ENCODE peak calls at places on chromosomes 11 and 22, in nine cellular contexts. One of them, this sample, is unnamed.

GRCh38 chr11:2089536-2090165 is 49.5 kb downstream of the IGF2 start:
- DNase-seq in NCI-H2171 treated with DMSO at 0.1 percent for 48 hours: peak
- DNase-seq in neural crest cell: no peak
- DNase-seq in T-helper 17 cell: no peak
- DNase-seq in Daoy: peak
- DNase-seq in stomach: peak
- DNase-seq in neural progenitor cell: peak
- DNase-seq in progenitor cell of endocrine pancreas: no peak
- DNase-seq in RPMI8226: peak
- DNase-seq in this sample: no peak

GRCh38 chr22:24601217-24602104 is 1.5 kb upstream of the GGT1 start:
- DNase-seq in NCI-H2171 treated with DMSO at 0.1 percent for 48 hours: no peak
- DNase-seq in neural crest cell: no peak
- DNase-seq in T-helper 17 cell: no peak
- DNase-seq in Daoy: peak
- DNase-seq in stomach: peak
- DNase-seq in neural progenitor cell: no peak
- DNase-seq in progenitor cell of endocrine pancreas: no peak
- DNase-seq in RPMI8226: peak
- DNase-seq in this sample: no peak

GRCh38 chr22:27886843-27887151 is 32.3 kb downstream of the PITPNB start:
- DNase-seq in NCI-H2171 treated with DMSO at 0.1 percent for 48 hours: no peak
- DNase-seq in neural crest cell: no peak
- DNase-seq in T-helper 17 cell: no peak
- DNase-seq in Daoy: no peak
- DNase-seq in stomach: no peak
- DNase-seq in neural progenitor cell: no peak
- DNase-seq in progenitor cell of endocrine pancreas: no peak
- DNase-seq in RPMI8226: no peak
- DNase-seq in this sample: no peak

GRCh38 chr11:77851513-77851912 is 30.6 kb downstream of the AAMDC start:
- DNase-seq in NCI-H2171 treated with DMSO at 0.1 percent for 48 hours: no peak
- DNase-seq in neural crest cell: no peak
- DNase-seq in T-helper 17 cell: no peak
- DNase-seq in Daoy: no peak
- DNase-seq in stomach: no peak
- DNase-seq in neural progenitor cell: no peak
- DNase-seq in progenitor cell of endocrine pancreas: no peak
- DNase-seq in RPMI8226: no peak
- DNase-seq in this sample: no peak

GRCh38 chr11:107858217-107859070 is at the start of gene SLC35F2:
- DNase-seq in NCI-H2171 treated with DMSO at 0.1 percent for 48 hours: peak
- DNase-seq in neural crest cell: peak
- DNase-seq in T-helper 17 cell: peak
- DNase-seq in Daoy: peak
- DNase-seq in stomach: peak
- DNase-seq in neural progenitor cell: peak
- DNase-seq in progenitor cell of endocrine pancreas: peak
- DNase-seq in RPMI8226: peak
- DNase-seq in this sample: peak

GRCh38 chr11:61023086-61024035 is 51.9 kb downstream of the CD6 start:
- DNase-seq in NCI-H2171 treated with DMSO at 0.1 percent for 48 hours: peak
- DNase-seq in neural crest cell: no peak
- DNase-seq in T-helper 17 cell: no peak
- DNase-seq in Daoy: no peak
- DNase-seq in stomach: peak
- DNase-seq in neural progenitor cell: no peak
- DNase-seq in progenitor cell of endocrine pancreas: no peak
- DNase-seq in RPMI8226: peak
- DNase-seq in this sample: no peak

GRCh38 chr11:60972182-60973030 is 926 bp downstream of the CD6 start:
- DNase-seq in NCI-H2171 treated with DMSO at 0.1 percent for 48 hours: no peak
- DNase-seq in neural crest cell: no peak
- DNase-seq in T-helper 17 cell: no peak
- DNase-seq in Daoy: no peak
- DNase-seq in stomach: no peak
- DNase-seq in neural progenitor cell: no peak
- DNase-seq in progenitor cell of endocrine pancreas: no peak
- DNase-seq in RPMI8226: no peak
- DNase-seq in this sample: no peak

GRCh38 chr11:96464695-96465307 is 75.0 kb downstream of the JRKL start:
- DNase-seq in NCI-H2171 treated with DMSO at 0.1 percent for 48 hours: peak
- DNase-seq in neural crest cell: no peak
- DNase-seq in T-helper 17 cell: no peak
- DNase-seq in Daoy: peak
- DNase-seq in stomach: no peak
- DNase-seq in neural progenitor cell: peak
- DNase-seq in progenitor cell of endocrine pancreas: no peak
- DNase-seq in RPMI8226: peak
- DNase-seq in this sample: peak

GRCh38 chr22:23781065-23781464 is 5.7 kb upstream of the SMARCB1 start:
- DNase-seq in NCI-H2171 treated with DMSO at 0.1 percent for 48 hours: no peak
- DNase-seq in neural crest cell: no peak
- DNase-seq in T-helper 17 cell: no peak
- DNase-seq in Daoy: no peak
- DNase-seq in stomach: no peak
- DNase-seq in neural progenitor cell: no peak
- DNase-seq in progenitor cell of endocrine pancreas: no peak
- DNase-seq in RPMI8226: no peak
- DNase-seq in this sample: no peak

GRCh38 chr11:46416656-46417055 is 25.1 kb upstream of the CHRM4 start:
- DNase-seq in NCI-H2171 treated with DMSO at 0.1 percent for 48 hours: no peak
- DNase-seq in neural crest cell: no peak
- DNase-seq in T-helper 17 cell: no peak
- DNase-seq in Daoy: no peak
- DNase-seq in stomach: no peak
- DNase-seq in neural progenitor cell: no peak
- DNase-seq in progenitor cell of endocrine pancreas: no peak
- DNase-seq in RPMI8226: no peak
- DNase-seq in this sample: no peak

GRCh38 chr11:79919340-79919739 is 478.5 kb upstream of the TENM4 start:
- DNase-seq in NCI-H2171 treated with DMSO at 0.1 percent for 48 hours: no peak
- DNase-seq in neural crest cell: no peak
- DNase-seq in T-helper 17 cell: no peak
- DNase-seq in Daoy: no peak
- DNase-seq in stomach: no peak
- DNase-seq in neural progenitor cell: no peak
- DNase-seq in progenitor cell of endocrine pancreas: no peak
- DNase-seq in RPMI8226: no peak
- DNase-seq in this sample: no peak

GRCh38 chr22:25153961-25154685 is 45.5 kb upstream of the CRYBB3 start:
- DNase-seq in NCI-H2171 treated with DMSO at 0.1 percent for 48 hours: no peak
- DNase-seq in neural crest cell: no peak
- DNase-seq in T-helper 17 cell: no peak
- DNase-seq in Daoy: peak
- DNase-seq in stomach: peak
- DNase-seq in neural progenitor cell: peak
- DNase-seq in progenitor cell of endocrine pancreas: no peak
- DNase-seq in RPMI8226: no peak
- DNase-seq in this sample: peak

GRCh38 chr11:46240861-46241260 is 36.6 kb upstream of the CREB3L1 start:
- DNase-seq in NCI-H2171 treated with DMSO at 0.1 percent for 48 hours: no peak
- DNase-seq in neural crest cell: no peak
- DNase-seq in T-helper 17 cell: no peak
- DNase-seq in Daoy: no peak
- DNase-seq in stomach: no peak
- DNase-seq in neural progenitor cell: no peak
- DNase-seq in progenitor cell of endocrine pancreas: no peak
- DNase-seq in RPMI8226: no peak
- DNase-seq in this sample: no peak

GRCh38 chr22:36528336-36528735 is 630 bp downstream of the EIF3D start:
- DNase-seq in NCI-H2171 treated with DMSO at 0.1 percent for 48 hours: peak
- DNase-seq in neural crest cell: no peak
- DNase-seq in T-helper 17 cell: no peak
- DNase-seq in Daoy: no peak
- DNase-seq in stomach: no peak
- DNase-seq in neural progenitor cell: no peak
- DNase-seq in progenitor cell of endocrine pancreas: no peak
- DNase-seq in RPMI8226: peak
- DNase-seq in this sample: no peak

GRCh38 chr11:20566591-20567434 is 32.6 kb upstream of the SLC6A5 start:
- DNase-seq in NCI-H2171 treated with DMSO at 0.1 percent for 48 hours: no peak
- DNase-seq in neural crest cell: no peak
- DNase-seq in T-helper 17 cell: no peak
- DNase-seq in Daoy: no peak
- DNase-seq in stomach: no peak
- DNase-seq in neural progenitor cell: no peak
- DNase-seq in progenitor cell of endocrine pancreas: no peak
- DNase-seq in RPMI8226: no peak
- DNase-seq in this sample: no peak

GRCh38 chr11:111455291-111456085 is 56.7 kb downstream of the BTG4 start:
- DNase-seq in NCI-H2171 treated with DMSO at 0.1 percent for 48 hours: no peak
- DNase-seq in neural crest cell: no peak
- DNase-seq in T-helper 17 cell: no peak
- DNase-seq in Daoy: no peak
- DNase-seq in stomach: no peak
- DNase-seq in neural progenitor cell: no peak
- DNase-seq in progenitor cell of endocrine pancreas: no peak
- DNase-seq in RPMI8226: peak
- DNase-seq in this sample: no peak

GRCh38 chr11:94170953-94171352 is 42.3 kb downstream of the PANX1 start:
- DNase-seq in NCI-H2171 treated with DMSO at 0.1 percent for 48 hours: no peak
- DNase-seq in neural crest cell: no peak
- DNase-seq in T-helper 17 cell: no peak
- DNase-seq in Daoy: no peak
- DNase-seq in stomach: no peak
- DNase-seq in neural progenitor cell: no peak
- DNase-seq in progenitor cell of endocrine pancreas: no peak
- DNase-seq in RPMI8226: no peak
- DNase-seq in this sample: no peak

GRCh38 chr11:11077898-11078297 is 220.0 kb upstream of the ZBED5 start:
- DNase-seq in NCI-H2171 treated with DMSO at 0.1 percent for 48 hours: no peak
- DNase-seq in neural crest cell: no peak
- DNase-seq in T-helper 17 cell: no peak
- DNase-seq in Daoy: no peak
- DNase-seq in stomach: no peak
- DNase-seq in neural progenitor cell: no peak
- DNase-seq in progenitor cell of endocrine pancreas: no peak
- DNase-seq in RPMI8226: no peak
- DNase-seq in this sample: no peak

GRCh38 chr22:46067159-46068111 is 82.9 kb upstream of the PPARA start:
- DNase-seq in NCI-H2171 treated with DMSO at 0.1 percent for 48 hours: no peak
- DNase-seq in neural crest cell: no peak
- DNase-seq in T-helper 17 cell: no peak
- DNase-seq in Daoy: peak
- DNase-seq in stomach: peak
- DNase-seq in neural progenitor cell: no peak
- DNase-seq in progenitor cell of endocrine pancreas: no peak
- DNase-seq in RPMI8226: no peak
- DNase-seq in this sample: no peak

GRCh38 chr11:118615282-118615979 is 8.0 kb downstream of the PHLDB1 start:
- DNase-seq in NCI-H2171 treated with DMSO at 0.1 percent for 48 hours: no peak
- DNase-seq in neural crest cell: no peak
- DNase-seq in T-helper 17 cell: no peak
- DNase-seq in Daoy: peak
- DNase-seq in stomach: no peak
- DNase-seq in neural progenitor cell: peak
- DNase-seq in progenitor cell of endocrine pancreas: peak
- DNase-seq in RPMI8226: no peak
- DNase-seq in this sample: no peak

GRCh38 chr11:31340903-31341572 is 28.5 kb downstream of the DCDC1 start:
- DNase-seq in NCI-H2171 treated with DMSO at 0.1 percent for 48 hours: no peak
- DNase-seq in neural crest cell: no peak
- DNase-seq in T-helper 17 cell: no peak
- DNase-seq in Daoy: peak
- DNase-seq in stomach: no peak
- DNase-seq in neural progenitor cell: peak
- DNase-seq in progenitor cell of endocrine pancreas: no peak
- DNase-seq in RPMI8226: peak
- DNase-seq in this sample: peak

GRCh38 chr11:37804666-37805065 is 1206.6 kb upstream of the RAG2 start:
- DNase-seq in NCI-H2171 treated with DMSO at 0.1 percent for 48 hours: no peak
- DNase-seq in neural crest cell: no peak
- DNase-seq in T-helper 17 cell: no peak
- DNase-seq in Daoy: no peak
- DNase-seq in stomach: no peak
- DNase-seq in neural progenitor cell: no peak
- DNase-seq in progenitor cell of endocrine pancreas: no peak
- DNase-seq in RPMI8226: no peak
- DNase-seq in this sample: no peak

GRCh38 chr11:12789054-12789453 is 114.8 kb downstream of the TEAD1 start:
- DNase-seq in NCI-H2171 treated with DMSO at 0.1 percent for 48 hours: no peak
- DNase-seq in neural crest cell: no peak
- DNase-seq in T-helper 17 cell: no peak
- DNase-seq in Daoy: no peak
- DNase-seq in stomach: no peak
- DNase-seq in neural progenitor cell: no peak
- DNase-seq in progenitor cell of endocrine pancreas: no peak
- DNase-seq in RPMI8226: no peak
- DNase-seq in this sample: no peak

This sample was measured in astrocyte of the cerebellum.